ENCODE peak calls at places on chromosomes 1 and 21, in eight cellular contexts. U is HCT116, T is A549, V is HepG2, Z is K562, X is SK-N-SH, L is IMR-90, S is GM12878. F is an unnamed sample.

GRCh38 chr21:42194863-42195262 is 24.1 kb upstream of the ABCG1 start:
- DNase-seq in U (no peak), T (no peak), V (no peak), Z (no peak), X (no peak), L (no peak), S (no peak), F (no peak)

GRCh38 chr1:19672237-19672636 is 7.6 kb downstream of the HTR6 start:
- DNase-seq in U (no peak), T (no peak), V (no peak), Z (no peak), X (no peak), L (no peak), S (no peak), F (no peak)

GRCh38 chr1:2314803-2315710 is 76.3 kb downstream of the MORN1 start:
- DNase-seq in U (no peak), T (peak; percentile 67), V (peak; percentile 21), Z (peak; percentile 62), X (peak; percentile 97), L (peak; percentile 39), S (no peak), F (no peak)

GRCh38 chr1:51558375-51558924 is 39.4 kb upstream of the EPS15 start:
- DNase-seq in U (no peak), T (no peak), V (no peak), Z (no peak), X (no peak), L (peak; percentile 47), S (no peak), F (no peak)

GRCh38 chr21:41387042-41387819 is 25.4 kb downstream of the MX2 start:
- DNase-seq in U (no peak), T (no peak), V (no peak), Z (no peak), X (no peak), L (no peak), S (no peak), F (no peak)

GRCh38 chr1:242435200-242435599 is 89.3 kb downstream of the PLD5 start:
- DNase-seq in U (no peak), T (no peak), V (no peak), Z (no peak), X (peak; percentile 15), L (no peak), S (no peak), F (no peak)

GRCh38 chr1:80418134-80418533 is 1382.6 kb upstream of the ADGRL2 start:
- DNase-seq in U (no peak), T (no peak), V (no peak), Z (no peak), X (no peak), L (no peak), S (no peak), F (no peak)

GRCh38 chr1:182430263-182431068 is 19.5 kb upstream of the RGSL1 start:
- DNase-seq in U (no peak), T (no peak), V (no peak), Z (peak; percentile 67), X (no peak), L (peak; percentile 42), S (peak; percentile 50), F (no peak)

GRCh38 chr1:23805025-23805424 is 4.5 kb upstream of the GALE start:
- DNase-seq in U (no peak), T (no peak), V (no peak), Z (no peak), X (no peak), L (no peak), S (no peak), F (no peak)

GRCh38 chr1:54955359-54955758 is 25.1 kb upstream of the TMEM61 start:
- DNase-seq in U (no peak), T (no peak), V (no peak), Z (no peak), X (no peak), L (peak; percentile 48), S (no peak), F (no peak)

GRCh38 chr1:223652436-223652901 is 13.0 kb downstream of the CAPN8 start:
- DNase-seq in U (no peak), T (no peak), V (no peak), Z (no peak), X (peak; percentile 15), L (no peak), S (no peak), F (no peak)

GRCh38 chr1:81571946-81572345 is 228.8 kb upstream of the ADGRL2 start:
- DNase-seq in U (no peak), T (no peak), V (no peak), Z (no peak), X (no peak), L (no peak), S (no peak), F (no peak)

GRCh38 chr1:201530741-201531521 is 8.0 kb upstream of the NAV1 start:
- DNase-seq in U (peak; percentile 45), T (peak; percentile 89), V (peak; percentile 43), Z (peak; percentile 88), X (peak; percentile 89), L (peak; percentile 83), S (no peak), F (peak; percentile 90)

GRCh38 chr1:35637401-35637809 is 3.9 kb downstream of the PSMB2 start:
- DNase-seq in U (no peak), T (no peak), V (peak; percentile 28), Z (peak; percentile 56), X (no peak), L (peak; percentile 62), S (peak; percentile 25), F (no peak)

GRCh38 chr1:86478747-86479146 is 10.0 kb downstream of the CLCA1 start:
- DNase-seq in U (no peak), T (no peak), V (no peak), Z (no peak), X (no peak), L (no peak), S (no peak), F (no peak)

GRCh38 chr1:170536924-170537551 is 5.1 kb downstream of the GORAB start:
- DNase-seq in U (no peak), T (no peak), V (no peak), Z (no peak), X (no peak), L (no peak), S (no peak), F (no peak)

GRCh38 chr1:218351617-218352438 is 6.7 kb downstream of the TGFB2 start:
- DNase-seq in U (no peak), T (no peak), V (no peak), Z (peak; percentile 32), X (peak; percentile 52), L (peak; percentile 66), S (no peak), F (peak; percentile 48)

GRCh38 chr21:38140192-38140905 is 116.4 kb upstream of the KCNJ15 start:
- DNase-seq in U (no peak), T (peak; percentile 17), V (no peak), Z (no peak), X (peak; percentile 33), L (peak; percentile 25), S (no peak), F (no peak)

GRCh38 chr1:183896466-183897026 is 91.6 kb downstream of the RGL1 start:
- DNase-seq in U (no peak), T (no peak), V (no peak), Z (no peak), X (no peak), L (peak; percentile 49), S (no peak), F (no peak)

GRCh38 chr1:151513626-151514101 is 2.5 kb downstream of the CGN start:
- DNase-seq in U (no peak), T (no peak), V (peak; percentile 76), Z (no peak), X (peak; percentile 64), L (peak; percentile 22), S (no peak), F (no peak)

GRCh38 chr21:39613029-39613934 is 542 bp downstream of the B3GALT5 start:
- DNase-seq in U (no peak), T (no peak), V (no peak), Z (no peak), X (peak; percentile 45), L (no peak), S (no peak), F (no peak)

GRCh38 chr1:245735831-245736530 is 581.2 kb downstream of the KIF26B start:
- DNase-seq in U (no peak), T (no peak), V (no peak), Z (no peak), X (no peak), L (peak; percentile 41), S (no peak), F (no peak)
- TF ChIP-seq RAD21 in U (no peak), T (no peak), V (no peak), Z (no peak), X (no peak), L (no peak), S (no peak), F (no peak)

DNA sequence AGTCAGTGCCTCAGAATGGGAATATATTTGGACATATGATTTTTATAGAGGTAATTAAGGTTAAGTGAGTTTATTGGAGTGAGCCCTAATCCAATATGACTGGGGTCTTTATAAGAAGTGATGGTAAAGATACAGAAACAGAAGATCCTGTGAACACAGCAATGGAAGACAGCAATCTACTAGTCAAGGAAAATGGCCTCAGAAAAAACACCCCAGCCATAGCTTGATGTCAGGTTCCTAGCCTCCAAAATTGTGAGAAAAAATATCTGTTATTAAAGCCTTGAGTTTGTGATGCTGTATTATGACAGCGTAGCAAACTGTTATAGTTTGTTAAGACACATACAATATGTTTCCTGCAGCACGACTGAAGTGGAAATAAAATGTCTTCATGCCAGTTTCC is 72.2 kb downstream of the JMJD4 start:
- DNase-seq in U (no peak), T (no peak), V (no peak), Z (no peak), X (no peak), L (no peak), S (no peak), F (no peak)
- H3K9me3 ChIP-seq in U (peaks cover 43% of the 10 kb centered on the region), T (peaks cover 93% of the 10 kb centered on the region), V (peaks cover 96% of the 10 kb centered on the region), Z (peaks cover 21% of the 10 kb centered on the region), X (peaks cover 52% of the 10 kb centered on the region), L (peaks cover 63% of the 10 kb centered on the region), S (peaks cover 24% of the 10 kb centered on the region), F (peaks cover 71% of the 10 kb centered on the region)

GRCh38 chr21:19510057-19510456 is 1106.5 kb upstream of the TMPRSS15 start:
- DNase-seq in U (no peak), T (no peak), V (no peak), Z (no peak), X (no peak), L (no peak), S (no peak), F (no peak)

GRCh38 chr21:19508844-19509243 is 1105.3 kb upstream of the TMPRSS15 start:
- DNase-seq in U (no peak), T (no peak), V (no peak), Z (no peak), X (no peak), L (no peak), S (no peak), F (no peak)

GRCh38 chr21:19507682-19508260 is 1104.2 kb upstream of the TMPRSS15 start:
- DNase-seq in U (no peak), T (no peak), V (no peak), Z (peak; percentile 26), X (peak; percentile 20), L (no peak), S (no peak), F (no peak)

GRCh38 chr21:19510653-19511052 is 1107.1 kb upstream of the TMPRSS15 start:
- DNase-seq in U (no peak), T (no peak), V (no peak), Z (no peak), X (no peak), L (no peak), S (no peak), F (no peak)

GRCh38 chr21:19508442-19508841 is 1104.9 kb upstream of the TMPRSS15 start:
- DNase-seq in U (no peak), T (no peak), V (no peak), Z (no peak), X (no peak), L (no peak), S (no peak), F (no peak)
- TF ChIP-seq RAD21 in U (no peak), T (no peak), V (no peak), Z (no peak), X (no peak), L (no peak), S (no peak), F (no peak)

GRCh38 chr21:36691539-36692124 is 7.3 kb upstream of the SIM2 start:
- DNase-seq in U (no peak), T (no peak), V (no peak), Z (no peak), X (no peak), L (peak; percentile 15), S (no peak), F (no peak)
- H3K9me3 ChIP-seq in U (no peaks in the 10 kb centered on the region), T (no peaks in the 10 kb centered on the region), V (no peaks in the 10 kb centered on the region), Z (peaks cover 5% of the 10 kb centered on the region), X (peaks cover 6% of the 10 kb centered on the region), L (peaks cover 20% of the 10 kb centered on the region), S (no peaks in the 10 kb centered on the region), F (no peaks in the 10 kb centered on the region)

F was measured in H1.